ENCODE peak calls at places on chromosomes 3 and 15, in eight cellular contexts. A is GM23338, G is HCT116, C is K562, H is endothelial cell of umbilical vein, F is GM12878, V is HepG2, M is H1. S is an unnamed sample.

GRCh38 chr15:63395730-63396545 is 14.3 kb upstream of the CA12 start:
- DNase-seq in C (peak), M (no peak), A (no peak), V (no peak), F (no peak), H (no peak), G (no peak), S (no peak)

GRCh38 chr3:78905700-78906099 is 862.1 kb downstream of the ROBO1 start:
- DNase-seq in G (no peak), V (no peak), F (no peak), C (no peak), H (no peak), M (no peak), A (no peak), S (no peak)

GRCh38 chr3:171890398-171890797 is 47.2 kb downstream of the TMEM212 start:
- DNase-seq in A (no peak), F (no peak), V (no peak), M (no peak), H (no peak), G (no peak), C (no peak), S (no peak)

GRCh38 chr3:38314767-38315487 is 31.7 kb upstream of the XYLB start:
- DNase-seq in A (peak), G (no peak), H (no peak), V (no peak), F (no peak), M (no peak), C (no peak), S (no peak)

GRCh38 chr3:39216176-39216790 is 23.9 kb upstream of the XIRP1 start:
- DNase-seq in V (no peak), G (no peak), F (peak), M (no peak), A (no peak), C (no peak), H (no peak), S (no peak)

GRCh38 chr15:33104276-33104675 is 90.2 kb downstream of the FMN1 start:
- DNase-seq in A (no peak), F (no peak), V (no peak), G (peak), M (no peak), H (peak), C (no peak), S (no peak)

GRCh38 chr3:14150078-14150477 is 25.2 kb downstream of the TMEM43 start:
- DNase-seq in M (no peak), G (no peak), F (no peak), A (no peak), C (no peak), V (no peak), H (no peak), S (no peak)

GRCh38 chr3:100629728-100630127 is 20.3 kb downstream of the ADGRG7 start:
- DNase-seq in A (no peak), C (no peak), H (peak), V (no peak), M (no peak), F (no peak), G (no peak), S (no peak)

GRCh38 chr3:194204036-194204792 is 68.3 kb downstream of the HES1 start:
- DNase-seq in A (peak), M (no peak), F (no peak), C (no peak), H (no peak), G (no peak), V (no peak), S (no peak)

GRCh38 chr3:59791774-59792308 is 742.0 kb upstream of the CFAP20DC start:
- DNase-seq in H (no peak), F (no peak), V (no peak), C (no peak), A (no peak), G (no peak), M (no peak), S (no peak)

GRCh38 chr3:38151667-38152265 is 13.3 kb downstream of the MYD88 start:
- DNase-seq in F (no peak), H (no peak), V (no peak), G (no peak), A (no peak), M (no peak), C (no peak), S (no peak)

GRCh38 chr15:36877796-36878744 is 222.3 kb downstream of the MEIS2 start:
- DNase-seq in M (no peak), F (no peak), G (no peak), H (no peak), V (no peak), C (no peak), A (peak), S (no peak)

GRCh38 chr3:116394365-116394764 is 50.9 kb downstream of the LSAMP start:
- DNase-seq in H (no peak), A (no peak), C (no peak), V (no peak), F (no peak), G (no peak), M (no peak), S (no peak)

GRCh38 chr3:116140100-116140689 is 305.1 kb downstream of the LSAMP start:
- DNase-seq in M (no peak), F (no peak), C (peak), A (peak), H (peak), G (peak), V (peak), S (no peak)

GRCh38 chr3:158801200-158801599 is 654 bp upstream of the MFSD1 start:
- DNase-seq in A (peak), H (peak), G (no peak), V (no peak), C (no peak), F (no peak), M (no peak), S (no peak)

GRCh38 chr3:66041828-66042227 is 3.1 kb upstream of the MAGI1 start:
- DNase-seq in M (no peak), V (no peak), G (no peak), C (no peak), A (no peak), F (no peak), H (no peak), S (no peak)

GRCh38 chr15:92451225-92451825 is 57.6 kb downstream of the ST8SIA2 start:
- DNase-seq in C (no peak), H (no peak), V (no peak), F (no peak), A (no peak), G (no peak), M (no peak), S (no peak)

GRCh38 chr3:15266510-15267376 is 60.7 kb downstream of the CAPN7 start:
- DNase-seq in H (no peak), V (no peak), M (no peak), C (no peak), A (no peak), F (no peak), G (no peak), S (no peak)

GRCh38 chr15:86935841-86936240 is 856.2 kb downstream of the AGBL1 start:
- DNase-seq in G (no peak), H (no peak), A (peak), M (no peak), C (no peak), V (no peak), F (no peak), S (no peak)

GRCh38 chr15:38129531-38130199 is 123.0 kb upstream of the SPRED1 start:
- DNase-seq in H (peak), C (no peak), V (no peak), G (no peak), A (no peak), M (no peak), F (peak), S (no peak)

GRCh38 chr15:38514601-38515000 is 50.0 kb downstream of the RASGRP1 start:
- DNase-seq in V (no peak), C (no peak), A (peak), F (peak), M (no peak), G (no peak), H (peak), S (no peak)

GRCh38 chr3:120274739-120275167 is 10.3 kb downstream of the GPR156 start:
- DNase-seq in H (no peak), G (no peak), V (peak), A (no peak), C (no peak), M (no peak), F (no peak), S (no peak)

GRCh38 chr3:75242012-75242411 is 422.1 kb upstream of the FRG2C start:
- DNase-seq in H (no peak), G (no peak), A (no peak), M (no peak), V (no peak), F (no peak), C (no peak), S (no peak)

GRCh38 chr3:138042043-138042442 is 32.1 kb downstream of the CLDN18 start:
- DNase-seq in C (no peak), V (no peak), M (no peak), G (no peak), H (no peak), F (no peak), A (no peak), S (no peak)

GRCh38 chr3:120683671-120684301 is 1.7 kb upstream of the HGD start:
- DNase-seq in A (no peak), V (no peak), H (no peak), F (no peak), C (no peak), G (no peak), M (no peak), S (no peak)

GRCh38 chr3:143597774-143598652 is 250.3 kb downstream of the SLC9A9 start:
- DNase-seq in M (no peak), A (no peak), C (no peak), G (no peak), F (no peak), H (no peak), V (no peak), S (no peak)

GRCh38 chr3:72535789-72536188 is 312.5 kb downstream of the SHQ1 start:
- DNase-seq in V (no peak), G (no peak), M (no peak), A (no peak), F (no peak), H (no peak), C (no peak), S (no peak)

GRCh38 chr3:16174976-16175901 is 759 bp downstream of the GALNT15 start:
- DNase-seq in M (no peak), H (no peak), F (no peak), C (no peak), G (no peak), V (no peak), A (peak), S (no peak)

GRCh38 chr15:85539491-85539890 is 159.1 kb downstream of the AKAP13 start:
- DNase-seq in M (no peak), G (no peak), V (no peak), A (no peak), C (no peak), H (no peak), F (no peak), S (no peak)
- TF ChIP-seq EZH2 in M (no peak), G (no peak), V (no peak), A (no peak), C (no peak), H (no peak), F (no peak), S (no peak)

GRCh38 chr3:58198362-58198761 is 12.4 kb downstream of the DNASE1L3 start:
- DNase-seq in M (no peak), G (no peak), H (no peak), V (no peak), A (no peak), C (no peak), F (no peak), S (no peak)
- H3K27ac ChIP-seq in M (no peak), G (no peak), H (peak), V (peak), A (no peak), C (no peak), F (no peak), S (no peak)

GRCh38 chr3:52211268-52211891 is 13.4 kb downstream of the ALAS1 start:
- DNase-seq in H (no peak), G (no peak), V (no peak), C (no peak), A (no peak), F (no peak), M (no peak), S (no peak)
- TF ChIP-seq POLR2AphosphoS5 in H (no peak), G (no peak), V (no peak), C (no peak), A (no peak), F (no peak), M (no peak), S (no peak)

DNA sequence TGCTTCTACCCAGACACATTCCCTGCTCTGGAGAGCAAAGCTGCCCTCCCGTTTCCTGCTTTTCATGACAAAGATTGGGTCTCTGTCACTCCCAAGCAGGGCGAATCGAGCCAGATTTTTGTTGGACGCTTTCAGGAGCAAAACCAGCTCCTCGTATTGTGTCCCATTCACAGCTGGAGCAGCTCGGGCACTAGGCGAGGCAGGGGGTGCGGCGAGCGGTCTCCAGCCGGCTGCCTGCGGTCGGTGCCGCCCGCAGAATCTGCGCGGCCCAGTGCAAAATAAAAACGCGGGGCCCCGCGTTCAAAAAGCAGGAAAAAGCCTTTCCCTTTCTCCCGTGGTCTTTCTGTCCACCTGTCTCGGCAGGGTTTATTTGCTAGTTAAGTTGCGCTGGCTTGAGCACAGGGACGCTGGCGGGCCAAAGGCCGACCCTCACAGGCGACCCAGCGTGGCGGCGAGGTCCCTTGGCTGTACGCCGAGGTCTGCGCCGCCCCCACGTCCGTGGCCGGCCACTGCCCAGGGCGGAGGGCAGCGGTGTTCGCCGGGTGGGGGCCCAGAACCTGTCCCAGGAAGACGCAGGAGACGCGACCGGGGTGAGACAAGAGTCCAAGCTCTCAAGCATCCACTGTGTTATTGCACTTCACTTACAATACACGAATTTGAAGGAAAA is 71.2 kb downstream of the CYP19A1 start:
- DNase-seq in A (peak), G (no peak), C (no peak), M (no peak), H (no peak), V (no peak), F (no peak), S (no peak)
- TF ChIP-seq EZH2 in A (no peak), G (no peak), C (no peak), M (peak), H (peak), V (no peak), F (no peak), S (no peak)

GRCh38 chr15:22873204-22873701 is 34.8 kb downstream of the NIPA2 start:
- DNase-seq in M (no peak), F (no peak), V (no peak), G (no peak), H (no peak), A (peak), C (no peak), S (no peak)
- H3K27ac ChIP-seq in M (peak), F (no peak), V (no peak), G (no peak), H (no peak), A (peak), C (no peak), S (no peak)

DNA sequence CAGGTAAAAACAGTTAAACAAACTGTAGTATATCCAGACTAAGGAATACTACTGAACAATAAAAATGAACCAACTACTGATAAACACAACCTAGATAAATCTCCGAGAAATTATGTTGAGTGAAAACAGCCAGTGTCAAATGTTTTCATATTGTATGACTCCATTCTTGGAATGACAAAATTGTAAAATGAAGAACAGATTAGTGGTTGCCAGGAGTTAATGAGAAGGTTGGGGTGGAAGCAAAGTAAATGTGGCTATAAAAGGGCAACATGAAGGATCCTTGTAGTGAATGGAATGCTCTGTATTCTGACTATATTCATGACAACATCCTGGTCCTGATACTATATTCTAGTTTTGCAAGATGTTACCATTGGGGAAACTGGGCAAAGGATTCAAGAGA is 27.5 kb upstream of the ACKR4 start:
- DNase-seq in C (no peak), M (no peak), F (no peak), G (no peak), H (no peak), A (no peak), V (no peak), S (no peak)
- TF ChIP-seq POLR2AphosphoS5 in C (no peak), M (no peak), F (no peak), G (no peak), H (no peak), A (no peak), V (no peak), S (no peak)

GRCh38 chr3:147383617-147384016 is 22.7 kb downstream of the ZIC4 start:
- DNase-seq in A (peak), G (peak), F (no peak), H (no peak), M (no peak), V (no peak), C (no peak), S (no peak)
- TF ChIP-seq EZH2 in A (no peak), G (no peak), F (no peak), H (no peak), M (no peak), V (no peak), C (no peak), S (no peak)

GRCh38 chr15:52336530-52336929 is 40.9 kb upstream of the MYO5C start:
- DNase-seq in G (no peak), C (no peak), V (no peak), M (no peak), F (no peak), H (no peak), A (peak), S (no peak)
- H3K27ac ChIP-seq in G (no peak), C (no peak), V (no peak), M (no peak), F (no peak), H (no peak), A (no peak), S (no peak)

GRCh38 chr15:30962079-30962478 is 29.3 kb downstream of the MTMR10 start:
- DNase-seq in G (no peak), A (no peak), C (no peak), F (no peak), M (no peak), V (no peak), H (no peak), S (no peak)
- TF ChIP-seq POLR2AphosphoS5 in G (no peak), A (no peak), C (no peak), F (no peak), M (no peak), V (no peak), H (no peak), S (no peak)

S was measured in SK-N-MC.